ENCODE peak calls at places on chromosomes 12 and 14, in four cellular contexts. One of them, this sample, is unnamed.
A peak's percentile ranks its signal among the peaks of the same experiment; 100 is the strongest.

GRCh38 chr12:103441437-103442186 is 54.2 kb downstream of the C12orf42 start:
- DNase-seq in mesothelial cell of epicardium: no peak
- DNase-seq in right cardiac atrium: no peak
- DNase-seq in astrocyte of the cerebellum: no peak
- DNase-seq in this sample: no peak

GRCh38 chr12:80442426-80443222 is 1.4 kb upstream of the PTPRQ start:
- DNase-seq in mesothelial cell of epicardium: no peak
- DNase-seq in right cardiac atrium: no peak
- DNase-seq in astrocyte of the cerebellum: no peak
- DNase-seq in this sample: no peak

GRCh38 chr14:63663428-63664142 is 21.9 kb upstream of the WDR89 start:
- DNase-seq in mesothelial cell of epicardium: no peak
- DNase-seq in right cardiac atrium: no peak
- DNase-seq in astrocyte of the cerebellum: no peak
- DNase-seq in this sample: no peak

GRCh38 chr12:71439613-71440392 is at the start of gene LGR5:
- DNase-seq in mesothelial cell of epicardium: peak; percentile 30
- DNase-seq in right cardiac atrium: peak; percentile 27
- DNase-seq in astrocyte of the cerebellum: no peak
- DNase-seq in this sample: no peak

GRCh38 chr12:57621497-57622292 is 10.5 kb downstream of the ARHGEF25 start:
- DNase-seq in mesothelial cell of epicardium: peak; percentile 67
- DNase-seq in right cardiac atrium: peak; percentile 57
- DNase-seq in astrocyte of the cerebellum: no peak
- DNase-seq in this sample: no peak

GRCh38 chr12:127657036-127657435 is 609.9 kb upstream of the TMEM132C start:
- DNase-seq in mesothelial cell of epicardium: no peak
- DNase-seq in right cardiac atrium: no peak
- DNase-seq in astrocyte of the cerebellum: no peak
- DNase-seq in this sample: no peak

GRCh38 chr12:128861226-128862016 is 8.1 kb downstream of the GLT1D1 start:
- DNase-seq in mesothelial cell of epicardium: no peak
- DNase-seq in right cardiac atrium: no peak
- DNase-seq in astrocyte of the cerebellum: no peak
- DNase-seq in this sample: no peak

GRCh38 chr12:120639771-120640721 is at the start of gene CABP1:
- DNase-seq in mesothelial cell of epicardium: peak; percentile 39
- DNase-seq in right cardiac atrium: no peak
- DNase-seq in astrocyte of the cerebellum: no peak
- DNase-seq in this sample: no peak

GRCh38 chr12:101459642-101460346 is 15.3 kb upstream of the SPIC start:
- DNase-seq in mesothelial cell of epicardium: no peak
- DNase-seq in right cardiac atrium: no peak
- DNase-seq in astrocyte of the cerebellum: no peak
- DNase-seq in this sample: peak; percentile 53

GRCh38 chr12:1531160-1531653 is 63.2 kb downstream of the FBXL14 start:
- DNase-seq in mesothelial cell of epicardium: no peak
- DNase-seq in right cardiac atrium: no peak
- DNase-seq in astrocyte of the cerebellum: no peak
- DNase-seq in this sample: no peak

GRCh38 chr12:120734210-120734609 is 8.6 kb downstream of the ACADS start:
- DNase-seq in mesothelial cell of epicardium: no peak
- DNase-seq in right cardiac atrium: no peak
- DNase-seq in astrocyte of the cerebellum: no peak
- DNase-seq in this sample: no peak

GRCh38 chr14:54627718-54628345 is 60.9 kb downstream of the SAMD4A start:
- DNase-seq in mesothelial cell of epicardium: no peak
- DNase-seq in right cardiac atrium: peak; percentile 30
- DNase-seq in astrocyte of the cerebellum: no peak
- DNase-seq in this sample: peak; percentile 55

GRCh38 chr12:124228050-124228711 is 66.7 kb upstream of the RFLNA start:
- DNase-seq in mesothelial cell of epicardium: no peak
- DNase-seq in right cardiac atrium: no peak
- DNase-seq in astrocyte of the cerebellum: no peak
- DNase-seq in this sample: no peak

GRCh38 chr14:36477266-36477665 is 42.8 kb downstream of the NKX2-1 start:
- DNase-seq in mesothelial cell of epicardium: no peak
- DNase-seq in right cardiac atrium: no peak
- DNase-seq in astrocyte of the cerebellum: no peak
- DNase-seq in this sample: no peak

GRCh38 chr14:101192661-101193000 is 289.1 kb upstream of the RTL1 start:
- DNase-seq in mesothelial cell of epicardium: no peak
- DNase-seq in right cardiac atrium: no peak
- DNase-seq in astrocyte of the cerebellum: no peak
- DNase-seq in this sample: no peak

GRCh38 chr14:47365248-47365647 is 310.2 kb downstream of the MDGA2 start:
- DNase-seq in mesothelial cell of epicardium: no peak
- DNase-seq in right cardiac atrium: no peak
- DNase-seq in astrocyte of the cerebellum: no peak
- DNase-seq in this sample: no peak

GRCh38 chr12:40801861-40802260 is 109.6 kb downstream of the CNTN1 start:
- DNase-seq in mesothelial cell of epicardium: no peak
- DNase-seq in right cardiac atrium: no peak
- DNase-seq in astrocyte of the cerebellum: no peak
- DNase-seq in this sample: no peak

GRCh38 chr12:14774944-14775651 is 28.2 kb downstream of the WBP11 start:
- DNase-seq in mesothelial cell of epicardium: no peak
- DNase-seq in right cardiac atrium: peak; percentile 55
- DNase-seq in astrocyte of the cerebellum: no peak
- DNase-seq in this sample: peak; percentile 53

GRCh38 chr12:124273630-124274029 is 21.3 kb upstream of the RFLNA start:
- DNase-seq in mesothelial cell of epicardium: no peak
- DNase-seq in right cardiac atrium: no peak
- DNase-seq in astrocyte of the cerebellum: no peak
- DNase-seq in this sample: peak; percentile 8

GRCh38 chr12:96882862-96883261 is 24.2 kb upstream of the NEDD1 start:
- DNase-seq in mesothelial cell of epicardium: no peak
- DNase-seq in right cardiac atrium: no peak
- DNase-seq in astrocyte of the cerebellum: no peak
- DNase-seq in this sample: no peak

GRCh38 chr12:59357811-59358210 is 238.0 kb upstream of the SLC16A7 start:
- DNase-seq in mesothelial cell of epicardium: no peak
- DNase-seq in right cardiac atrium: no peak
- DNase-seq in astrocyte of the cerebellum: no peak
- DNase-seq in this sample: no peak

GRCh38 chr12:21502164-21502496 is 541 bp downstream of the GOLT1B start:
- DNase-seq in mesothelial cell of epicardium: no peak
- DNase-seq in right cardiac atrium: no peak
- DNase-seq in astrocyte of the cerebellum: no peak
- DNase-seq in this sample: no peak

GRCh38 chr12:31368666-31369361 is 42.9 kb upstream of the SINHCAF start:
- DNase-seq in mesothelial cell of epicardium: no peak
- DNase-seq in right cardiac atrium: no peak
- DNase-seq in astrocyte of the cerebellum: no peak
- DNase-seq in this sample: no peak

GRCh38 chr12:102023343-102023930 is 38.4 kb downstream of the WASHC3 start:
- DNase-seq in mesothelial cell of epicardium: no peak
- DNase-seq in right cardiac atrium: no peak
- DNase-seq in astrocyte of the cerebellum: no peak
- DNase-seq in this sample: peak; percentile 10

This sample was measured in fibroblast of the conjunctiva.